ENCODE peak calls at places on chromosome 17, in nine cellular contexts. C is AG04450; G is H9; I is dorsolateral prefrontal cortex; N is tibial nerve; X is A673; Q is IMR-90; F is CD4-positive, alpha-beta memory T cell; A is cardiac muscle cell. Z is an unnamed sample.

GRCh38 chr17:79000396-79001189 is 9.0 kb downstream of the CANT1 start:
- DNase-seq in X (no peak), F (no peak), A (no peak), Q (no peak), N (no peak), G (no peak), C (no peak), I (peak; percentile 26), Z (no peak)

GRCh38 chr17:32755045-32755805 is 121.7 kb downstream of the MYO1D start:
- DNase-seq in Q (peak; percentile 76), I (no peak), C (peak; percentile 18), F (peak; percentile 51), G (no peak), A (peak; percentile 83), X (peak; percentile 64), N (no peak), Z (peak; percentile 21)

GRCh38 chr17:67600408-67600807 is 117.3 kb upstream of the NOL11 start:
- DNase-seq in C (no peak), G (no peak), X (no peak), A (no peak), F (no peak), Q (no peak), N (no peak), I (no peak), Z (no peak)

GRCh38 chr17:45441536-45442310 is 9.1 kb upstream of the ARHGAP27 start:
- DNase-seq in N (no peak), G (no peak), I (no peak), F (no peak), A (no peak), Q (no peak), C (no peak), X (no peak), Z (no peak)

GRCh38 chr17:81277421-81277820 is 17.7 kb downstream of the SLC38A10 start:
- DNase-seq in Q (peak; percentile 68), A (peak; percentile 42), G (no peak), F (no peak), X (no peak), C (no peak), N (no peak), I (peak; percentile 86), Z (peak; percentile 21)

GRCh38 chr17:75874323-75875181 is 3.8 kb downstream of the TRIM47 start:
- DNase-seq in Q (no peak), N (no peak), I (no peak), G (no peak), F (no peak), C (no peak), X (no peak), A (no peak), Z (no peak)

GRCh38 chr17:5019475-5019956 is 15.7 kb downstream of the SLC52A1 start:
- DNase-seq in F (peak; percentile 21), Q (peak; percentile 12), G (no peak), I (no peak), C (no peak), X (peak; percentile 38), A (peak; percentile 12), N (no peak), Z (peak; percentile 38)

GRCh38 chr17:6666077-6666521 is 14.5 kb downstream of the C17orf100 start:
- DNase-seq in F (peak; percentile 32), N (peak; percentile 43), Q (peak; percentile 79), G (peak; percentile 90), A (peak; percentile 89), C (peak; percentile 60), I (peak; percentile 80), X (peak; percentile 82), Z (peak; percentile 25)

GRCh38 chr17:21177401-21177800 is 36.6 kb downstream of the TMEM11 start:
- DNase-seq in I (no peak), X (no peak), Q (no peak), A (no peak), F (no peak), C (no peak), G (peak; percentile 27), N (no peak), Z (no peak)

GRCh38 chr17:72661093-72661944 is 431.2 kb downstream of the SLC39A11 start:
- DNase-seq in A (no peak), N (no peak), G (no peak), F (no peak), C (no peak), Q (no peak), X (no peak), I (no peak), Z (no peak)

GRCh38 chr17:40536731-40537171 is 28.5 kb downstream of the CCR7 start:
- DNase-seq in A (peak; percentile 65), I (peak; percentile 59), N (no peak), G (no peak), C (no peak), Q (peak; percentile 75), X (no peak), F (no peak), Z (no peak)

GRCh38 chr17:80045703-80046102 is 9.3 kb downstream of the CCDC40 start:
- DNase-seq in N (no peak), C (no peak), X (no peak), I (no peak), Q (no peak), G (no peak), A (no peak), F (no peak), Z (no peak)

GRCh38 chr17:65707780-65708179 is 146.3 kb upstream of the AXIN2 start:
- DNase-seq in A (no peak), Q (peak; percentile 7), I (no peak), N (no peak), G (no peak), X (no peak), F (no peak), C (no peak), Z (no peak)

GRCh38 chr17:56593073-56593740 is at the start of gene NOG:
- DNase-seq in A (peak; percentile 12), Q (peak; percentile 54), G (peak; percentile 73), X (peak; percentile 77), N (no peak), I (peak; percentile 51), F (peak; percentile 26), C (no peak), Z (peak; percentile 56)

GRCh38 chr17:37405955-37406634 is 541 bp downstream of the ACACA start:
- DNase-seq in C (no peak), I (no peak), G (no peak), Q (no peak), N (no peak), F (no peak), A (peak; percentile 6), X (no peak), Z (no peak)

GRCh38 chr17:44989552-44990138 is 21.5 kb upstream of the C1QL1 start:
- DNase-seq in F (no peak), A (no peak), C (no peak), N (no peak), G (no peak), I (no peak), Q (no peak), X (no peak), Z (no peak)

GRCh38 chr17:60941028-60941427 is 263.4 kb downstream of the BCAS3 start:
- DNase-seq in F (no peak), G (no peak), X (no peak), N (peak; percentile 29), Q (peak; percentile 98), C (peak; percentile 86), I (no peak), A (peak; percentile 95), Z (no peak)

GRCh38 chr17:17672453-17673368 is 8.5 kb upstream of the RAI1 start:
- DNase-seq in G (no peak), I (no peak), A (no peak), C (no peak), N (no peak), F (no peak), X (no peak), Q (no peak), Z (no peak)

GRCh38 chr17:58329808-58330543 is 1.4 kb upstream of the TSPOAP1 start:
- DNase-seq in C (no peak), G (no peak), I (no peak), Q (no peak), N (no peak), A (no peak), F (peak; percentile 41), X (no peak), Z (no peak)
- H3K27ac ChIP-seq in C (no peak overlapping the region), G (no peak overlapping the region), I (peak overlapping the region; percentile 74), Q (no peak overlapping the region), N (no peak overlapping the region), A (no peak overlapping the region), F (peak overlapping the region; percentile 97), X (no peak overlapping the region), Z (peak overlapping the region; percentile 21)

DNA sequence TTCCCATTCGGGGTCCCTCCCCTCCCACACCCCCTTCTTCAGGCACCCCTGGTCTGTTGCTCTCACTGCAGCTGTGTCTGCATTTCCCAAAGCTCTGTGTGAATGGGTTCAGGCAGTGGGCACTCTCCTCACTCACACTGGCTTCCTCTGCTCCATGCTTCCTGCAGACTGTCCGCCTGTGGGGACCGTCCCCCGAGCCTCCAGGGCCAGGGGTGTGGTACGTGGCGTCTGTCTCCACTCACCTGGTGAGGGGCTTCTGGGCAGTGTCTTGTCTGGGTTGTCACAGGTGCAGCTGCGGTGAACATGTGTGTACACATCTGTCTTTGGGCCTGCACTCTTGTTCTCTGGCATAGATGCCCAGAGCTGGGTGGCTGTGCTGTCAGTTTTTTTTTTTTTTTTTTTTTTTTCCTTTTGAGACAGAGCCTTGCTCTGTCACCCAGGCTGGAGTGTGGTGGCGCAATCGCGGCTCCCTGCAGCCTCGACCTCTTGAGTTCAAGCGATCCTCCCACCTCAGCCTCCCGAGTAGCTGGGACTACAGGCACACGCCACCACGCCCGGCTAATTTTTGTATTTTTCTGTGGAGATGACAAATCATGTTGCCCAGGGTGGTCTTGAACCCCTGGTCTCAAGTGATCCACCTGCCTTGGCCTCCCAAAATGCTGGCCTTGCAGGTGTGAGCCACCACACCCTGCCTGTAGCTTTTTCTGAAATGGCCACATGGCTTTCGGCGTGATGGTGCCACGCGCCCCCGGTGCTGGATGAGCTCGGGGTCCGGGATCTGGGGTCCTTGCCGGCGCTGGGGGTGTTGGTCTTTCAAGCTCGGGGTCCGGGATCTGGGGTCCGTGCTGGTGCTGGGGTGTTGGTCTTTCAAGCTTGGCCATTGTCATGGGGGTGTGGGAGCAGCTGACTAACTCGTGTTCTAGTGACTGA is 56.5 kb upstream of the ZNF750 start:
- DNase-seq in C (no peak), X (no peak), G (no peak), F (no peak), Q (no peak), I (no peak), N (no peak), A (no peak), Z (no peak)
- H3K27ac ChIP-seq in C (no peak overlapping the region), X (no peak overlapping the region), G (no peak overlapping the region), F (no peak overlapping the region), Q (no peak overlapping the region), I (no peak overlapping the region), N (no peak overlapping the region), A (no peak overlapping the region), Z (no peak overlapping the region)

GRCh38 chr17:8175795-8176196 is 384 bp downstream of the TMEM107 start:
- DNase-seq in A (no peak), Q (no peak), I (no peak), N (no peak), C (no peak), F (no peak), X (no peak), G (no peak), Z (no peak)
- H3K27ac ChIP-seq in A (peak overlapping the region; percentile 90), Q (peak overlapping the region; percentile 56), I (peak overlapping the region; percentile 91), N (peak overlapping the region; percentile 92), C (peak overlapping the region; percentile 31), F (peak overlapping the region; percentile 73), X (peak overlapping the region; percentile 70), G (no peak overlapping the region), Z (peak overlapping the region; percentile 76)

DNA sequence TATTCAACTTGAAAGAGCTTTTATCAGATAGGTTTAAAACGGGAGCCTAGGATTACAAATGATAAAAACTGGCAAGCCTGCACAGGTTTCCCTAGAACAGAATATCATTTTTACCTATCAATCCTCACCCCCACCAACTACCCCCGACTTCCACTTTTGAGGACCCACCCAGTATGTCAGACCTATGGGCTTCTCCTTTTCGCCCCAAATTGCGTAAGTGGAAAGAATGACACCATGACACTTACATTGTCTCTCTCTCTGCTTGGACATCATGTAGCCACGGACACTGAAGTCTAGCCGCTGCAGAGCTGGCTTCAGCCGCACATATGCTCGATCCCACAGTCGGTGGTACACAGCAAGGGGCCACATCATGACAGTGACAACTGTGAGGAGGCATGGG is 7.4 kb upstream of the PSMC3IP start:
- DNase-seq in Q (no peak), A (no peak), I (no peak), X (no peak), C (no peak), G (no peak), F (no peak), N (no peak), Z (no peak)
- H3K27ac ChIP-seq in Q (no peak overlapping the region), A (no peak overlapping the region), I (no peak overlapping the region), X (no peak overlapping the region), C (no peak overlapping the region), G (no peak overlapping the region), F (no peak overlapping the region), N (no peak overlapping the region), Z (no peak overlapping the region)

Z was measured in caudate nucleus.